ENCODE peak calls at places on chromosomes 2 and 18, in four cellular contexts. P is GM12864, Z is A673, I is GM12865. K is an unnamed sample.

GRCh38 chr2:215736653-215737290 is 276.6 kb downstream of the MREG start:
- DNase-seq in P (no peak), I (no peak), Z (no peak), K (no peak)

GRCh38 chr18:68928762-68929675 is 131.1 kb downstream of the CCDC102B start:
- DNase-seq in P (no peak), Z (no peak), I (no peak), K (no peak)

GRCh38 chr2:105143467-105144127 is 97.9 kb upstream of the GPR45 start:
- DNase-seq in I (peak), Z (peak), P (no peak), K (peak)

GRCh38 chr2:127219716-127220090 is 396 bp downstream of the CYP27C1 start:
- DNase-seq in P (no peak), I (no peak), Z (peak), K (no peak)

GRCh38 chr2:174341995-174342571 is 7.3 kb downstream of the SP9 start:
- DNase-seq in P (no peak), I (no peak), Z (no peak), K (no peak)

GRCh38 chr2:240136671-240137292 is 677 bp upstream of the COPS9 start:
- DNase-seq in P (no peak), I (no peak), Z (no peak), K (peak)

GRCh38 chr2:222296911-222297599 is 1.7 kb downstream of the PAX3 start:
- DNase-seq in P (no peak), I (no peak), Z (no peak), K (no peak)

GRCh38 chr2:65532318-65532717 is 99.9 kb upstream of the SPRED2 start:
- DNase-seq in I (no peak), P (no peak), Z (no peak), K (no peak)

GRCh38 chr2:240912878-240913809 is 7.0 kb downstream of the CROCC2 start:
- DNase-seq in I (no peak), P (no peak), Z (no peak), K (no peak)

GRCh38 chr2:220789961-220790360 is 782.1 kb downstream of the EPHA4 start:
- DNase-seq in Z (no peak), P (no peak), I (no peak), K (no peak)

GRCh38 chr18:1002653-1003178 is 98.0 kb downstream of the ADCYAP1 start:
- DNase-seq in P (no peak), I (no peak), Z (no peak), K (no peak)

GRCh38 chr2:48781366-48781765 is 25.8 kb upstream of the LHCGR start:
- DNase-seq in Z (peak), P (no peak), I (no peak), K (no peak)

GRCh38 chr2:98761267-98761781 is 30.4 kb upstream of the MGAT4A start:
- DNase-seq in P (no peak), Z (no peak), I (peak), K (no peak)

GRCh38 chr2:169106563-169107545 is 37.5 kb downstream of the DHRS9 start:
- DNase-seq in Z (no peak), P (no peak), I (no peak), K (no peak)

GRCh38 chr2:96092896-96093295 is 23.5 kb downstream of the ADRA2B start:
- DNase-seq in I (no peak), P (no peak), Z (no peak), K (no peak)

GRCh38 chr2:19866741-19867140 is 35.0 kb downstream of the TTC32 start:
- DNase-seq in I (no peak), P (no peak), Z (no peak), K (no peak)

GRCh38 chr2:9765611-9766531 is 77.4 kb upstream of the TAF1B start:
- DNase-seq in Z (no peak), I (no peak), P (no peak), K (no peak)
- TF ChIP-seq CTCF in Z (no peak), I (no peak), P (no peak), K (no peak)

GRCh38 chr2:119590873-119591272 is 46.6 kb downstream of the CFAP221 start:
- DNase-seq in I (no peak), P (no peak), Z (no peak), K (no peak)
- TF ChIP-seq CTCF in I (no peak), P (no peak), Z (no peak), K (no peak)

GRCh38 chr2:136117909-136118818 is at the start of gene CXCR4:
- DNase-seq in P (no peak), Z (peak), I (peak), K (peak)
- TF ChIP-seq CTCF in P (peak), Z (peak), I (no peak), K (no peak)

GRCh38 chr2:149332364-149332763 is 2.0 kb downstream of the LYPD6 start:
- DNase-seq in I (no peak), P (no peak), Z (no peak), K (no peak)

GRCh38 chr2:149329470-149330126 is 789 bp upstream of the LYPD6 start:
- DNase-seq in I (peak), Z (peak), P (no peak), K (peak)

GRCh38 chr2:149329068-149329467 is 1.3 kb upstream of the LYPD6 start:
- DNase-seq in Z (peak), I (peak), P (no peak), K (no peak)

GRCh38 chr2:149331023-149331400 is 625 bp downstream of the LYPD6 start:
- DNase-seq in P (no peak), I (no peak), Z (no peak), K (no peak)

GRCh38 chr2:149330127-149331022 is at the start of gene LYPD6:
- DNase-seq in Z (peak), P (no peak), I (peak), K (peak)
- TF ChIP-seq CTCF in Z (no peak), P (no peak), I (no peak), K (no peak)

DNA sequence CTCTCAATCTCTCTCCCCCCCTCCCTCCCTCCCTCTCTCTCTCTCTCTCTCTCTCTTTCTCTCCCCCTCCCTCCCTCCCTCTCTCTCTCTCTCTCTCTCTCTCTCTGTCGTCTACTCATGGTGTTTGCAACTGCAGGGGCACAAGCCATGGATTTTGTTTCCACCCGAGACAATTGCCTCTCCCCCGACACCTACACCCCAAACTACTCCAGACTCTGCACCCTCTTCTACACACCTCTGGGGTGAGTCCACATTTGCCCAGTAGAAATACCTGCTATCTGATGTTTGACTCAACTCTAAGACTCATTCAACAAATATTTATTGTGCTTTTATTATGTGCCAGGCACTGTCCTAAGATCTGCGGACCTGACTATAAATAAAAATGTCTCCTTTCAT is 93.7 kb downstream of the TMEM17 start:
- DNase-seq in Z (no peak), I (no peak), P (no peak), K (no peak)
- TF ChIP-seq CTCF in Z (no peak), I (no peak), P (no peak), K (no peak)

K was measured in GM13976.